ENCODE peak calls at places on chromosomes 7 and 10, in six cellular contexts. U, Q, V, Y, G and A are unnamed samples.

GRCh38 chr7:92485974-92486373 is 8.2 kb upstream of the ERVW-1 start:
- ATAC-seq in U (no peak), Q (no peak), V (no peak), Y (peak; percentile 18), G (peak; percentile 81), A (no peak)

GRCh38 chr10:62019685-62020361 is 118.3 kb downstream of the ARID5B start:
- ATAC-seq in U (no peak), Q (no peak), V (no peak), Y (no peak), G (no peak), A (no peak)

GRCh38 chr7:134996097-134996550 is 9.8 kb downstream of the AGBL3 start:
- ATAC-seq in U (no peak), Q (no peak), V (no peak), Y (peak; percentile 59), G (no peak), A (no peak)

GRCh38 chr7:156943091-156944041 is 6.1 kb upstream of the NOM1 start:
- ATAC-seq in U (peak; percentile 88), Q (peak; percentile 19), V (peak; percentile 47), Y (peak; percentile 52), G (peak; percentile 65), A (peak; percentile 10)

GRCh38 chr7:42344168-42344755 is 107.3 kb upstream of the GLI3 start:
- ATAC-seq in U (no peak), Q (no peak), V (no peak), Y (no peak), G (no peak), A (no peak)

GRCh38 chr7:31896929-31897328 is 173.3 kb downstream of the PDE1C start:
- ATAC-seq in U (no peak), Q (no peak), V (no peak), Y (no peak), G (no peak), A (no peak)

GRCh38 chr10:28202941-28203352 is 99.9 kb downstream of the MPP7 start:
- ATAC-seq in U (no peak), Q (peak; percentile 85), V (peak; percentile 40), Y (no peak), G (no peak), A (peak; percentile 92)

GRCh38 chr7:144786522-144786921 is 49.3 kb downstream of the TPK1 start:
- ATAC-seq in U (no peak), Q (no peak), V (peak; percentile 75), Y (peak; percentile 79), G (peak; percentile 49), A (no peak)

GRCh38 chr7:12323415-12323814 is 80.2 kb downstream of the VWDE start:
- ATAC-seq in U (no peak), Q (no peak), V (no peak), Y (peak; percentile 74), G (no peak), A (no peak)

GRCh38 chr7:6648815-6649104 is 11.6 kb downstream of the ZNF316 start:
- ATAC-seq in U (no peak), Q (no peak), V (no peak), Y (no peak), G (no peak), A (no peak)

GRCh38 chr7:22781230-22781711 is 41.4 kb downstream of the TOMM7 start:
- ATAC-seq in U (no peak), Q (peak; percentile 74), V (no peak), Y (no peak), G (peak; percentile 51), A (peak; percentile 74)

GRCh38 chr7:64997164-64997908 is 6.5 kb upstream of the ZNF117 start:
- ATAC-seq in U (no peak), Q (no peak), V (no peak), Y (no peak), G (no peak), A (no peak)

GRCh38 chr10:71984126-71984797 is 20.1 kb downstream of the CHST3 start:
- ATAC-seq in U (peak; percentile 22), Q (no peak), V (no peak), Y (peak; percentile 11), G (no peak), A (no peak)

GRCh38 chr10:88259381-88259780 is 323.7 kb downstream of the RNLS start:
- ATAC-seq in U (no peak), Q (no peak), V (no peak), Y (no peak), G (no peak), A (no peak)

GRCh38 chr10:88254091-88254490 is 329.0 kb downstream of the RNLS start:
- ATAC-seq in U (no peak), Q (no peak), V (peak; percentile 92), Y (peak; percentile 22), G (no peak), A (peak; percentile 81)

GRCh38 chr10:88253622-88254021 is 329.5 kb downstream of the RNLS start:
- ATAC-seq in U (no peak), Q (no peak), V (peak; percentile 49), Y (no peak), G (no peak), A (no peak)

GRCh38 chr10:88253120-88253519 is 330.0 kb downstream of the RNLS start:
- ATAC-seq in U (no peak), Q (no peak), V (no peak), Y (no peak), G (no peak), A (no peak)

DNA sequence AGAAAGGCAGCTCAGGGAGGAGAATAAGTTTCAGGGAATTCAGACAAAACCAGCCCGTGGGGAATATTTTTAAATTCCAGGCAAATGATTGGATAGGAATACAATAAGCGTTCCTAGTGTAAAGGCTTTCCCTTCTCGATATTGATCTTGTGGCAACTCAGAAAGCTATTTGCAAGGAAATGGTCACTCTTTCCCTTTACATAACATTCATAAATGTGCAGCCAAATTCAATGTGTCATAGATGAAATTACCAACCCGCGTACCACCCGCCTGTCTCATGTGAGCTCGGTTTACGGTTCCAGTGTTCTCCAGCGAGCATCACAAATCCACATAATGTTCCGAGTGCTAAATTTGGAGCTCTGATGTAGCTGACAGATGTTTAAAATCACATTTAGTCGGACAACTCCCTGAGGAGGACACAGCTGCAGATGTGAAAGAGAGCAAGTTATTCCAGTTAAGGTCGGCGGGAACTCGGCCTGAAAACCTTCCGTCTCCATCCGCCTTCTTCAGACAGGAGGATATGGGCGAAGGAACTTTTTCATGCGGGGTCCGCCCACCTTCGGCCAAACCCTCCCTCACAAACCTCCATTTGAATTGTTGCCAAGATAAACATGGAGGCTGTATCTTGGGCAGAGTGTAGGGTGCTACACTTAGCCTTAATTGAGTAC is 327.0 kb downstream of the RNLS start:
- ATAC-seq in U (no peak), Q (peak; percentile 54), V (no peak), Y (no peak), G (no peak), A (peak; percentile 78)
- TF ChIP-seq POLR2AphosphoS5 in U (no peak), Q (no peak), V (no peak), Y (no peak), G (no peak), A (peak; percentile 55)

GRCh38 chr10:18599392-18599791 is 52.0 kb downstream of the NSUN6 start:
- ATAC-seq in U (no peak), Q (no peak), V (no peak), Y (no peak), G (no peak), A (no peak)
- TF ChIP-seq POLR2A in U (no peak), Q (no peak), V (no peak), Y (no peak), G (no peak), A (no peak)

GRCh38 chr7:111259991-111260390 is 169.1 kb downstream of the LRRN3 start:
- ATAC-seq in U (no peak), Q (no peak), V (no peak), Y (no peak), G (no peak), A (no peak)
- H3K4me1 ChIP-seq in U (peaks cover 20% of the 10 kb centered on the region), Q (peaks cover 3% of the 10 kb centered on the region), V (no peaks in the 10 kb centered on the region), Y (no peaks in the 10 kb centered on the region), G (no peaks in the 10 kb centered on the region), A (no peaks in the 10 kb centered on the region)

GRCh38 chr7:151028131-151028947 is at the start of gene ABCB8:
- ATAC-seq in U (peak; percentile 95), Q (peak; percentile 96), V (peak; percentile 90), Y (peak; percentile 96), G (peak; percentile 93), A (peak; percentile 97)
- TF ChIP-seq POLR2AphosphoS5 in U (no peak), Q (peak; percentile 72), V (peak; percentile 71), Y (peak; percentile 50), G (peak; percentile 45), A (peak; percentile 48)

DNA sequence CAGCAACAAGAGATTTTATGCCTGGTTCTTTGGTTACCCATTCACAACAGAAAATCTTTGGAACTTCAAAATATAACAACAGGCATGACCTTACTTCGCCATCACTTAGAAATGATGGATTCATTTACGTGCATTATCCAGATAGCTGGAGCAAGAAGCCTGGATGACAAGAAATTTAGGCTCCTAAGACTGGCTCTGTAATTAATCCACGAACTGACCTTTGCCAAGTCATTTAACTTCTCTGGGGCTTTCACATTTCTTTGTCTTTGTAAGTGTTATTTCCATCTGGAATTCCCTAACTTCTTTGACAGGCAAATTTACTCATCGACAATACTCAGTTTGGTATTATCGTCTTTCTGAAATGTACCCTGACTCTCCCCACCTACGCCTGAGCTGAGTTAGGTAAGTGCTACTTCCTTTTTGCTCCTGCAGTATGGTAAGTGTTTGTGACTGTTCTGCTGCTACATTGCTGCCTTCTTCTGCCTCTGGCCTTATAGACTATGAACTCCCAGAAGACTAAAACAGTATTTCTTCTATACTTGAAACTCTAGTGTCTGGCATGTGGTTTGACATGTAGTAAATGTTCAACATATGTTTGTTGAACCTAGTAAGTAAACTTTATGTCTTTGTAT is 5.5 kb upstream of the MDFIC start:
- ATAC-seq in U (no peak), Q (no peak), V (no peak), Y (peak; percentile 91), G (no peak), A (no peak)
- TF ChIP-seq POLR2A in U (no peak), Q (no peak), V (no peak), Y (peak; percentile 78), G (no peak), A (no peak)

GRCh38 chr10:79084012-79084971 is 15.5 kb downstream of the ZMIZ1 start:
- ATAC-seq in U (peak; percentile 78), Q (peak; percentile 86), V (no peak), Y (peak; percentile 35), G (peak; percentile 77), A (peak; percentile 85)
- H3K4me1 ChIP-seq in U (peaks cover 100% of the 10 kb centered on the region), Q (peaks cover 99% of the 10 kb centered on the region), V (peaks cover 43% of the 10 kb centered on the region), Y (peaks cover 22% of the 10 kb centered on the region), G (peaks cover 74% of the 10 kb centered on the region), A (peaks cover 90% of the 10 kb centered on the region)